ENCODE peak calls at places on chromosomes 11 and 22, in four cellular contexts. One of them, this sample, is unnamed.
A peak's percentile ranks its signal among the peaks of the same experiment; 100 is the strongest.

GRCh38 chr11:78652866-78653265 is 78.2 kb upstream of the NARS2 start:
- DNase-seq in CD4-positive, alpha-beta memory T cell: no peak
- DNase-seq in DND-41: no peak
- DNase-seq in psoas muscle: no peak
- DNase-seq in this sample: no peak

GRCh38 chr22:37229012-37229804 is 14.9 kb downstream of the RAC2 start:
- DNase-seq in CD4-positive, alpha-beta memory T cell: no peak
- DNase-seq in DND-41: peak; percentile 41
- DNase-seq in psoas muscle: no peak
- DNase-seq in this sample: no peak

GRCh38 chr11:79212711-79213110 is 228.1 kb downstream of the TENM4 start:
- DNase-seq in CD4-positive, alpha-beta memory T cell: no peak
- DNase-seq in DND-41: no peak
- DNase-seq in psoas muscle: no peak
- DNase-seq in this sample: no peak

GRCh38 chr11:103633037-103633788 is 403.2 kb upstream of the DDI1 start:
- DNase-seq in CD4-positive, alpha-beta memory T cell: no peak
- DNase-seq in DND-41: no peak
- DNase-seq in psoas muscle: no peak
- DNase-seq in this sample: no peak

GRCh38 chr11:64275841-64276240 is 8.6 kb downstream of the BAD start:
- DNase-seq in CD4-positive, alpha-beta memory T cell: no peak
- DNase-seq in DND-41: no peak
- DNase-seq in psoas muscle: no peak
- DNase-seq in this sample: no peak

GRCh38 chr11:11265994-11266606 is 87.0 kb downstream of the CSNK2A3 start:
- DNase-seq in CD4-positive, alpha-beta memory T cell: peak; percentile 44
- DNase-seq in DND-41: peak; percentile 63
- DNase-seq in psoas muscle: peak; percentile 40
- DNase-seq in this sample: no peak

GRCh38 chr22:43731986-43732385 is 80.1 kb downstream of the EFCAB6 start:
- DNase-seq in CD4-positive, alpha-beta memory T cell: no peak
- DNase-seq in DND-41: no peak
- DNase-seq in psoas muscle: no peak
- DNase-seq in this sample: no peak

GRCh38 chr22:40718250-40719204 is 39.2 kb downstream of the MCHR1 start:
- DNase-seq in CD4-positive, alpha-beta memory T cell: no peak
- DNase-seq in DND-41: no peak
- DNase-seq in psoas muscle: no peak
- DNase-seq in this sample: no peak

GRCh38 chr11:94145431-94145830 is 16.8 kb downstream of the PANX1 start:
- DNase-seq in CD4-positive, alpha-beta memory T cell: no peak
- DNase-seq in DND-41: no peak
- DNase-seq in psoas muscle: no peak
- DNase-seq in this sample: no peak

GRCh38 chr22:50215297-50216049 is 14.7 kb downstream of the SELENOO start:
- DNase-seq in CD4-positive, alpha-beta memory T cell: no peak
- DNase-seq in DND-41: no peak
- DNase-seq in psoas muscle: no peak
- DNase-seq in this sample: no peak

GRCh38 chr11:11491589-11491988 is 130.2 kb downstream of the GALNT18 start:
- DNase-seq in CD4-positive, alpha-beta memory T cell: no peak
- DNase-seq in DND-41: no peak
- DNase-seq in psoas muscle: no peak
- DNase-seq in this sample: no peak

GRCh38 chr11:75240381-75241035 is at the start of gene TPBGL:
- DNase-seq in CD4-positive, alpha-beta memory T cell: no peak
- DNase-seq in DND-41: no peak
- DNase-seq in psoas muscle: no peak
- DNase-seq in this sample: no peak

GRCh38 chr11:12361650-12362049 is 15.7 kb upstream of the PARVA start:
- DNase-seq in CD4-positive, alpha-beta memory T cell: no peak
- DNase-seq in DND-41: no peak
- DNase-seq in psoas muscle: no peak
- DNase-seq in this sample: no peak

GRCh38 chr11:58744988-58745704 is 13.4 kb upstream of the GLYAT start:
- DNase-seq in CD4-positive, alpha-beta memory T cell: no peak
- DNase-seq in DND-41: no peak
- DNase-seq in psoas muscle: no peak
- DNase-seq in this sample: no peak

GRCh38 chr11:29978549-29978948 is 38.3 kb downstream of the KCNA4 start:
- DNase-seq in CD4-positive, alpha-beta memory T cell: no peak
- DNase-seq in DND-41: no peak
- DNase-seq in psoas muscle: no peak
- DNase-seq in this sample: no peak

GRCh38 chr11:92550411-92550810 is 325.8 kb downstream of the FAT3 start:
- DNase-seq in CD4-positive, alpha-beta memory T cell: no peak
- DNase-seq in DND-41: no peak
- DNase-seq in psoas muscle: no peak
- DNase-seq in this sample: no peak

GRCh38 chr11:69534166-69534530 is 52.7 kb downstream of the LINC01488 start:
- DNase-seq in CD4-positive, alpha-beta memory T cell: no peak
- DNase-seq in DND-41: no peak
- DNase-seq in psoas muscle: no peak
- DNase-seq in this sample: no peak

GRCh38 chr11:44188643-44189042 is 93.2 kb downstream of the EXT2 start:
- DNase-seq in CD4-positive, alpha-beta memory T cell: no peak
- DNase-seq in DND-41: no peak
- DNase-seq in psoas muscle: no peak
- DNase-seq in this sample: no peak

GRCh38 chr11:37230865-37231264 is 632.8 kb upstream of the RAG2 start:
- DNase-seq in CD4-positive, alpha-beta memory T cell: no peak
- DNase-seq in DND-41: no peak
- DNase-seq in psoas muscle: no peak
- DNase-seq in this sample: no peak

GRCh38 chr11:72969894-72970335 is 155.7 kb downstream of the ATG16L2 start:
- DNase-seq in CD4-positive, alpha-beta memory T cell: peak; percentile 17
- DNase-seq in DND-41: no peak
- DNase-seq in psoas muscle: no peak
- DNase-seq in this sample: no peak

GRCh38 chr11:17746096-17746495 is 11.5 kb downstream of the KCNC1 start:
- DNase-seq in CD4-positive, alpha-beta memory T cell: no peak
- DNase-seq in DND-41: no peak
- DNase-seq in psoas muscle: no peak
- DNase-seq in this sample: no peak

GRCh38 chr22:43042101-43042780 is 27.3 kb upstream of the PACSIN2 start:
- DNase-seq in CD4-positive, alpha-beta memory T cell: no peak
- DNase-seq in DND-41: no peak
- DNase-seq in psoas muscle: no peak
- DNase-seq in this sample: no peak

GRCh38 chr22:25100402-25100801 is 99.3 kb upstream of the CRYBB3 start:
- DNase-seq in CD4-positive, alpha-beta memory T cell: no peak
- DNase-seq in DND-41: no peak
- DNase-seq in psoas muscle: no peak
- DNase-seq in this sample: no peak

GRCh38 chr11:131637469-131638175 is 267.2 kb downstream of the NTM start:
- DNase-seq in CD4-positive, alpha-beta memory T cell: no peak
- DNase-seq in DND-41: peak; percentile 54
- DNase-seq in psoas muscle: no peak
- DNase-seq in this sample: no peak

GRCh38 chr11:113632981-113633380 is 73.1 kb downstream of the TMPRSS5 start:
- DNase-seq in CD4-positive, alpha-beta memory T cell: no peak
- DNase-seq in DND-41: no peak
- DNase-seq in psoas muscle: no peak
- DNase-seq in this sample: no peak

GRCh38 chr11:3781423-3781822 is 15.9 kb downstream of the NUP98 start:
- DNase-seq in CD4-positive, alpha-beta memory T cell: no peak
- DNase-seq in DND-41: no peak
- DNase-seq in psoas muscle: no peak
- DNase-seq in this sample: no peak

GRCh38 chr22:37472418-37473006 is 13.7 kb downstream of the MFNG start:
- DNase-seq in CD4-positive, alpha-beta memory T cell: peak; percentile 39
- DNase-seq in DND-41: peak; percentile 21
- DNase-seq in psoas muscle: no peak
- DNase-seq in this sample: no peak

GRCh38 chr11:68282141-68282860 is 10.5 kb upstream of the C11orf24 start:
- DNase-seq in CD4-positive, alpha-beta memory T cell: peak; percentile 11
- DNase-seq in DND-41: peak; percentile 75
- DNase-seq in psoas muscle: no peak
- DNase-seq in this sample: no peak

GRCh38 chr11:134124660-134125451 is 56.0 kb downstream of the JAM3 start:
- DNase-seq in CD4-positive, alpha-beta memory T cell: no peak
- DNase-seq in DND-41: no peak
- DNase-seq in psoas muscle: peak; percentile 51
- DNase-seq in this sample: no peak
- H3K4me3 ChIP-seq in CD4-positive, alpha-beta memory T cell: no peak overlapping the region
- H3K4me3 ChIP-seq in DND-41: no peak overlapping the region
- H3K4me3 ChIP-seq in psoas muscle: peak overlapping the region; percentile 72
- H3K4me3 ChIP-seq in this sample: peak overlapping the region; percentile 34

DNA sequence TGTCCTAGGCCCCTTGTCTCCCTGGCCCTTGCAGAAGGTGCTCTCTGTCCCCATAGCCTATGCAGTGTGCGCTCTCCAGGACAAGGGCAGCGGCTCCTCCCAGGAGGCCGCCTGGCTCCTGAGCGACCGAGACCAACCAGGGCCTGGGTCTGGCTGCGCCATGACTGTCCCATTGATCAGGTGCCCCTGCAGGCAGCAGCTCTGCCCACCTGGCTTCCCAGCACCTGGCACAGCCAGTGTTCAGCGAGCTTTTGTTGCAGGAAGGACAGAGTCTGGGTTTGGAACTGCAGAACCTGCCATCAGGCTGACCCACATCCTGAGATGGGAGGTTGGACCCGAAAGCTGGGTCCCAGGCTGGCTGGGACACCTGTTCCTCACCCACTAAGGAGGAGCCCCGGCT is 1001.1 kb downstream of the BRD1 start:
- DNase-seq in CD4-positive, alpha-beta memory T cell: no peak
- DNase-seq in DND-41: no peak
- DNase-seq in psoas muscle: no peak
- DNase-seq in this sample: no peak
- H3K9me3 ChIP-seq in CD4-positive, alpha-beta memory T cell: no peaks in the 10 kb centered on the region
- H3K9me3 ChIP-seq in DND-41: no peaks in the 10 kb centered on the region
- H3K9me3 ChIP-seq in psoas muscle: peaks cover 5% of the 10 kb centered on the region
- H3K9me3 ChIP-seq in this sample: no peaks in the 10 kb centered on the region

GRCh38 chr11:325796-326591 is 5.3 kb upstream of the IFITM3 start:
- DNase-seq in CD4-positive, alpha-beta memory T cell: no peak
- DNase-seq in DND-41: no peak
- DNase-seq in psoas muscle: no peak
- DNase-seq in this sample: peak; percentile 87
- H3K27me3 ChIP-seq in CD4-positive, alpha-beta memory T cell: no peaks in the 10 kb centered on the region
- H3K27me3 ChIP-seq in DND-41: no peaks in the 10 kb centered on the region
- H3K27me3 ChIP-seq in psoas muscle: peaks cover 6% of the 10 kb centered on the region
- H3K27me3 ChIP-seq in this sample: no peaks in the 10 kb centered on the region

DNA sequence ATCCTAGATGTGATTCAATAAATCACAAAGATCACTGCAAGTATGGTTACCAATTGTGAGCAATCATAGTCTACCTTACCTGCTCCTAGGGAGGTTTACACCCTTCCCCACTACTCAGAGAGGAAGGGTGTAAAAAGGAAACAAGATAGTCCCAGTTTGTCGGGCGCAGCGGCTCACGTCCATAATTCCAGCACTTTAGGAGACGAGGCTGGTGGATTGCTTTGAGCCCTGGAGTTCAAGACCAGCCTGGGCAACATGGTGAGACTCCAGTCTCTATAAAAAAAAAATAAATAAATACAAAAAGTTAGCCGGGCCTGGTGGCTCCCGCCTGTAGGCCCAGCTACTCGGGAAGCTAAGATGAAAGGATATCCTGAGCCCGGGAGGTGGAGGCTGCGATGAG is 962 bp upstream of the AMBRA1 start:
- DNase-seq in CD4-positive, alpha-beta memory T cell: no peak
- DNase-seq in DND-41: no peak
- DNase-seq in psoas muscle: no peak
- DNase-seq in this sample: no peak
- H3K4me3 ChIP-seq in CD4-positive, alpha-beta memory T cell: no peak overlapping the region
- H3K4me3 ChIP-seq in DND-41: no peak overlapping the region
- H3K4me3 ChIP-seq in psoas muscle: peak overlapping the region; percentile 99
- H3K4me3 ChIP-seq in this sample: no peak overlapping the region

GRCh38 chr22:48676266-48677167 is 1151.2 kb downstream of the BRD1 start:
- DNase-seq in CD4-positive, alpha-beta memory T cell: no peak
- DNase-seq in DND-41: no peak
- DNase-seq in psoas muscle: no peak
- DNase-seq in this sample: no peak
- H3K9me3 ChIP-seq in CD4-positive, alpha-beta memory T cell: no peaks in the 10 kb centered on the region
- H3K9me3 ChIP-seq in DND-41: peaks cover 11% of the 10 kb centered on the region
- H3K9me3 ChIP-seq in psoas muscle: no peaks in the 10 kb centered on the region
- H3K9me3 ChIP-seq in this sample: peaks cover 3% of the 10 kb centered on the region

GRCh38 chr22:29400576-29400975 is 12.2 kb upstream of the AP1B1 start:
- DNase-seq in CD4-positive, alpha-beta memory T cell: no peak
- DNase-seq in DND-41: no peak
- DNase-seq in psoas muscle: no peak
- DNase-seq in this sample: no peak
- H3K27me3 ChIP-seq in CD4-positive, alpha-beta memory T cell: no peaks in the 10 kb centered on the region
- H3K27me3 ChIP-seq in DND-41: no peaks in the 10 kb centered on the region
- H3K27me3 ChIP-seq in psoas muscle: no peaks in the 10 kb centered on the region
- H3K27me3 ChIP-seq in this sample: no peaks in the 10 kb centered on the region

DNA sequence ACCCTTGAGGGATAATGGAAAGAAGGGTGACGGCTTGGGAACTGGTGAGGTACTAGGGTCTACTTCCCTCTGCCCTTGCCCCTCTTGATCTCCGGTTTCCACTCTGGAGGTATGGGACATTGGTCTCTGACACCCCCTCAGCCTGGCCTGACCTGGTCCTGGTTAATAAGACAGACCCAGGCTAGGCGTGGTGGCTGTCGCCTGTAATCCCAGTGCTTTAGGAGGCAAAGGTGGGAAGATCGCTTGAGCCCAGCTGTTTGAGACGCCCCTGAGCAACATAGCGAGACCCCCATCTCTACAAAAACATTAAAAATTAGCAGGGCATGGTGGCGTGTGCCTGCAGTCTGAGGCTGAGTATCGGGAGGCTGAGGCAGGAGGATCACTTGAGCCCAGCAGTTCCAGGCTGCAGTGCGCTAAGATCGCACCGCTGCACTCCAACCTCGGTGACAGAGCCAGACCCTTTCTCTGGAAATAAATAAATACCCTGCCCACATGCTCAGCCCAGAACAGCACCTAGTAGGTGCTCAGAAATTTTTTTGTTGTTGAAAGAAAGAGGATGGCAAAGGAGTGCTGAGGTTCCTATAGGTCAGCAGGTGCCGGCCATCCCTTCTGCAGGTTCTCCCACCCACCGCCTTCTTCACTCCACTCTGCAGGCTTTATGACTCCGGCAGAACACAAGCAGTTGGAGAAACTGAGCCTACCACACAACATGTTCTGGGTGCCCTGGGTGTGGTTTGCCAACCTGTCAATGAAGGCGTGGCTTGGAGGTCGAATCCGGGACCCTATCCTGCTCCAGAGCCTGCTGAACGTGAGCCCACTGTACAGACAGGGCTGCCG is 6.3 kb downstream of the BEST1 start:
- DNase-seq in CD4-positive, alpha-beta memory T cell: no peak
- DNase-seq in DND-41: no peak
- DNase-seq in psoas muscle: no peak
- DNase-seq in this sample: peak; percentile 87
- H3K4me3 ChIP-seq in CD4-positive, alpha-beta memory T cell: no peak overlapping the region
- H3K4me3 ChIP-seq in DND-41: no peak overlapping the region
- H3K4me3 ChIP-seq in psoas muscle: no peak overlapping the region
- H3K4me3 ChIP-seq in this sample: peak overlapping the region; percentile 61

DNA sequence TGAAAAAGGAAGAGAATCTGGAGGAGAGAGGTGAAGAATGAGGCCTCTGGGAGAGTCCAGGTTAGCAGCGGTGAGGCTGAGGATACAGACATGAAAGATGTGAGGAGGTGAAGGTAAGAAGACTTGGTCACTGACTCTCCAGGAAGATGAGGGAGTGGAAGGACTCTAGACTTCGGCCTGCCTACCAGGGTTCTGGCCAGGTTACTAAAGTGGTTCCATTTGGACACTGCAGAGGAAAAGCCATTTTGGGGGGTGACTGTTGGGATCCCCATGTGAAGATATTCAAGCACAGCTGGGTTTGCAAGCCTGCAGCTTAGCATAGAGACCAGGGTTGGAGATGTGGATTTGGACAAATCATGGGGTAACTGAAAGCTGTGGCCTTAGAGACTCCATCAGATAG is 7.8 kb downstream of the DCHS1 start:
- DNase-seq in CD4-positive, alpha-beta memory T cell: no peak
- DNase-seq in DND-41: no peak
- DNase-seq in psoas muscle: no peak
- DNase-seq in this sample: no peak
- H3K9me3 ChIP-seq in CD4-positive, alpha-beta memory T cell: no peaks in the 10 kb centered on the region
- H3K9me3 ChIP-seq in DND-41: no peaks in the 10 kb centered on the region
- H3K9me3 ChIP-seq in psoas muscle: no peaks in the 10 kb centered on the region
- H3K9me3 ChIP-seq in this sample: no peaks in the 10 kb centered on the region

This sample was measured in vagina.